ENCODE peak calls at places on chromosomes 13 and 19, in ten cellular contexts. I is AG09319; H is stimulated activated CD8-positive, alpha-beta memory T cell treated with anti-CD3 and anti-CD28 coated beads, Interleukin-15, amount 100 ng/mL, for 1 hour; B is tibial nerve; V is HCEC 1CT; Z is epithelial cell of esophagus; F is OCI-LY7; S is central memory CD8-positive, alpha-beta T cell; J is mucosa of gallbladder; G is activated naive CD4-positive, alpha-beta T cell treated with anti-CD3 and anti-CD28 coated beads, Interleukin-2, amount 50 U/mL, for 72 hours. X is an unnamed sample.

GRCh38 chr19:7550987-7551761 is 15.7 kb downstream of the PNPLA6 start:
- DNase-seq in I (no peak), H (no peak), B (no peak), V (no peak), Z (peak), F (peak), S (no peak), J (peak), G (no peak), X (peak)

GRCh38 chr19:38606131-38606530 is 11.6 kb downstream of the MAP4K1 start:
- DNase-seq in I (no peak), H (no peak), B (no peak), V (no peak), Z (no peak), F (no peak), S (no peak), J (no peak), G (no peak), X (no peak)

GRCh38 chr13:33260168-33261098 is 25.1 kb downstream of the STARD13 start:
- DNase-seq in I (no peak), H (no peak), B (no peak), V (peak), Z (no peak), F (no peak), S (no peak), J (no peak), G (no peak), X (no peak)

GRCh38 chr13:72983085-72983768 is 75.6 kb upstream of the KLF5 start:
- DNase-seq in I (peak), H (no peak), B (no peak), V (peak), Z (peak), F (no peak), S (no peak), J (peak), G (no peak), X (peak)

GRCh38 chr13:27481766-27482165 is 31.4 kb upstream of the MTIF3 start:
- DNase-seq in I (no peak), H (no peak), B (no peak), V (peak), Z (peak), F (peak), S (no peak), J (peak), G (no peak), X (peak)

GRCh38 chr13:113859311-113860050 is 4.4 kb downstream of the GAS6 start:
- DNase-seq in I (no peak), H (no peak), B (no peak), V (no peak), Z (no peak), F (no peak), S (no peak), J (no peak), G (peak), X (no peak)

GRCh38 chr13:50365683-50366391 is 350.6 kb downstream of the KCNRG start:
- DNase-seq in I (no peak), H (no peak), B (no peak), V (no peak), Z (peak), F (peak), S (no peak), J (peak), G (no peak), X (peak)

GRCh38 chr13:105982219-105982618 is 553.2 kb downstream of the EFNB2 start:
- DNase-seq in I (no peak), H (no peak), B (no peak), V (no peak), Z (no peak), F (no peak), S (no peak), J (no peak), G (no peak), X (no peak)

GRCh38 chr19:35120492-35120891 is 4.9 kb downstream of the FXYD3 start:
- DNase-seq in I (peak), H (no peak), B (peak), V (peak), Z (peak), F (no peak), S (no peak), J (no peak), G (no peak), X (peak)

GRCh38 chr19:12801466-12802266 is at the start of the genes PRDX2 and THSD8:
- DNase-seq in I (no peak), H (no peak), B (peak), V (peak), Z (peak), F (peak), S (peak), J (peak), G (peak), X (peak)

GRCh38 chr13:29855009-29855408 is 4.6 kb upstream of the UBL3 start:
- DNase-seq in I (no peak), H (no peak), B (no peak), V (no peak), Z (peak), F (no peak), S (no peak), J (no peak), G (no peak), X (no peak)

GRCh38 chr19:17627161-17627560 is 61.0 kb downstream of the UNC13A start:
- DNase-seq in I (no peak), H (no peak), B (no peak), V (no peak), Z (no peak), F (no peak), S (no peak), J (no peak), G (no peak), X (no peak)

GRCh38 chr13:63110431-63110830 is 1694.8 kb upstream of the PCDH20 start:
- DNase-seq in I (peak), H (no peak), B (no peak), V (no peak), Z (no peak), F (no peak), S (no peak), J (no peak), G (no peak), X (no peak)

GRCh38 chr13:93320942-93321341 is 94.3 kb downstream of the GPC6 start:
- DNase-seq in I (no peak), H (no peak), B (no peak), V (peak), Z (peak), F (no peak), S (no peak), J (no peak), G (no peak), X (no peak)

GRCh38 chr19:51702103-51702753 is 9.1 kb downstream of the SPACA6 start:
- DNase-seq in I (no peak), H (no peak), B (peak), V (no peak), Z (peak), F (peak), S (no peak), J (peak), G (peak), X (peak)

GRCh38 chr13:79516590-79516989 is 35.6 kb downstream of the NDFIP2 start:
- DNase-seq in I (no peak), H (no peak), B (no peak), V (no peak), Z (no peak), F (no peak), S (no peak), J (no peak), G (no peak), X (no peak)

GRCh38 chr13:43136940-43137574 is 113.7 kb downstream of the DNAJC15 start:
- DNase-seq in I (no peak), H (no peak), B (no peak), V (no peak), Z (no peak), F (no peak), S (no peak), J (no peak), G (no peak), X (no peak)

GRCh38 chr13:93066187-93066586 is 160.4 kb upstream of the GPC6 start:
- DNase-seq in I (no peak), H (no peak), B (no peak), V (peak), Z (peak), F (no peak), S (no peak), J (no peak), G (no peak), X (peak)

GRCh38 chr19:21221653-21222052 is 79.8 kb downstream of the ZNF431 start:
- DNase-seq in I (no peak), H (no peak), B (no peak), V (no peak), Z (no peak), F (no peak), S (no peak), J (no peak), G (no peak), X (no peak)

GRCh38 chr13:89726690-89727435 is 1620.6 kb upstream of the MIR17HG start:
- DNase-seq in I (no peak), H (no peak), B (no peak), V (peak), Z (peak), F (no peak), S (no peak), J (no peak), G (no peak), X (peak)

GRCh38 chr19:30476997-30477396 is 104.8 kb downstream of the ZNF536 start:
- DNase-seq in I (no peak), H (no peak), B (no peak), V (no peak), Z (no peak), F (no peak), S (no peak), J (no peak), G (no peak), X (no peak)

GRCh38 chr13:34591801-34592454 is 350.1 kb upstream of the NBEA start:
- DNase-seq in I (no peak), H (no peak), B (peak), V (no peak), Z (no peak), F (no peak), S (no peak), J (no peak), G (no peak), X (no peak)

GRCh38 chr13:80718970-80719369 is 378.0 kb upstream of the SPRY2 start:
- DNase-seq in I (no peak), H (no peak), B (no peak), V (no peak), Z (no peak), F (no peak), S (no peak), J (no peak), G (no peak), X (no peak)

GRCh38 chr13:62684359-62684758 is 1268.7 kb upstream of the PCDH20 start:
- DNase-seq in I (no peak), H (no peak), B (no peak), V (no peak), Z (no peak), F (no peak), S (no peak), J (no peak), G (no peak), X (no peak)

GRCh38 chr13:68369739-68370138 is 1139.6 kb upstream of the PCDH9 start:
- DNase-seq in I (no peak), H (no peak), B (no peak), V (peak), Z (peak), F (no peak), S (no peak), J (no peak), G (no peak), X (no peak)

GRCh38 chr13:37049810-37050209 is 9.7 kb downstream of the SUPT20H start:
- DNase-seq in I (no peak), H (no peak), B (no peak), V (no peak), Z (no peak), F (no peak), S (no peak), J (no peak), G (no peak), X (no peak)

GRCh38 chr13:40692946-40693345 is 26.5 kb upstream of the FOXO1 start:
- DNase-seq in I (no peak), H (no peak), B (no peak), V (peak), Z (no peak), F (no peak), S (no peak), J (no peak), G (no peak), X (peak)

GRCh38 chr19:19997656-19998268 is 41.5 kb downstream of the ZNF682 start:
- DNase-seq in I (no peak), H (peak), B (no peak), V (no peak), Z (peak), F (peak), S (peak), J (peak), G (no peak), X (no peak)

GRCh38 chr13:68509734-68510621 is 1279.8 kb upstream of the PCDH9 start:
- DNase-seq in I (no peak), H (no peak), B (no peak), V (no peak), Z (peak), F (no peak), S (no peak), J (no peak), G (no peak), X (no peak)

GRCh38 chr13:23628765-23629565 is 58.8 kb downstream of the TNFRSF19 start:
- DNase-seq in I (no peak), H (no peak), B (no peak), V (no peak), Z (no peak), F (no peak), S (no peak), J (no peak), G (no peak), X (no peak)

GRCh38 chr19:18046066-18046718 is 38.2 kb downstream of the ARRDC2 start:
- DNase-seq in I (no peak), H (no peak), B (no peak), V (peak), Z (peak), F (no peak), S (no peak), J (peak), G (no peak), X (peak)

GRCh38 chr19:5686647-5687359 is 3.3 kb upstream of the RPL36 start:
- DNase-seq in I (peak), H (peak), B (peak), V (peak), Z (peak), F (peak), S (peak), J (peak), G (peak), X (peak)

GRCh38 chr19:7766535-7766934 is 3.5 kb downstream of the CLEC4M start:
- DNase-seq in I (no peak), H (no peak), B (no peak), V (no peak), Z (no peak), F (no peak), S (no peak), J (no peak), G (peak), X (no peak)